ENCODE peak calls at places on chromosomes 7 and 10, in nine cellular contexts. P is ovary, Y is HepG2, Q is A549, X is suprapubic skin, W is GM12878, G is tibial nerve, N is transverse colon, M is SK-N-SH. S is an unnamed sample.
A peak's percentile ranks its signal among the peaks of the same experiment; 100 is the strongest.

GRCh38 chr7:158929306-158929705 is 72.9 kb downstream of the DYNC2I1 start:
- DNase-seq in Y (no peak), Q (no peak), M (no peak), X (no peak), P (no peak), W (no peak), G (no peak), N (no peak), S (no peak)

GRCh38 chr7:271266-272107 is 18.5 kb upstream of the FOXL3 start:
- DNase-seq in W (no peak), N (no peak), G (no peak), P (no peak), M (no peak), X (no peak), Q (no peak), Y (no peak), S (no peak)

GRCh38 chr10:80769700-80770160 is 232.0 kb downstream of the SH2D4B start:
- DNase-seq in W (no peak), P (no peak), G (no peak), N (no peak), Y (no peak), X (no peak), Q (no peak), M (no peak), S (no peak)

GRCh38 chr10:49323171-49323895 is 24.4 kb downstream of the C10orf71 start:
- DNase-seq in N (no peak), P (peak; percentile 8), X (no peak), Y (no peak), G (no peak), M (no peak), W (no peak), Q (no peak), S (peak; percentile 91)

GRCh38 chr10:132292287-132292971 is 15.3 kb downstream of the STK32C start:
- DNase-seq in M (no peak), W (no peak), P (no peak), G (no peak), X (no peak), N (peak; percentile 0), Y (no peak), Q (no peak), S (no peak)

GRCh38 chr10:100830728-100831110 is 82.0 kb upstream of the SLF2 start:
- DNase-seq in M (no peak), Y (no peak), P (no peak), N (no peak), X (no peak), Q (no peak), W (no peak), G (no peak), S (no peak)

GRCh38 chr10:92559051-92559450 is 14.8 kb downstream of the IDE start:
- DNase-seq in G (no peak), M (no peak), N (no peak), P (no peak), X (no peak), Q (peak; percentile 18), W (no peak), Y (no peak), S (no peak)

GRCh38 chr10:58026036-58026435 is 241.7 kb downstream of the IPMK start:
- DNase-seq in W (no peak), G (no peak), M (no peak), Q (no peak), X (no peak), N (no peak), P (no peak), Y (no peak), S (no peak)

GRCh38 chr10:68668231-68668630 is 52.8 kb upstream of the CCAR1 start:
- DNase-seq in G (no peak), P (no peak), Y (no peak), W (no peak), N (no peak), X (no peak), M (no peak), Q (no peak), S (no peak)

GRCh38 chr10:68665841-68666240 is 55.2 kb upstream of the CCAR1 start:
- DNase-seq in G (no peak), W (no peak), Y (no peak), X (no peak), N (no peak), Q (no peak), M (no peak), P (no peak), S (no peak)

GRCh38 chr10:68668972-68669371 is 52.1 kb upstream of the CCAR1 start:
- DNase-seq in X (no peak), P (no peak), Y (no peak), M (no peak), Q (no peak), N (no peak), W (no peak), G (no peak), S (no peak)

GRCh38 chr10:68666280-68666760 is 54.7 kb upstream of the CCAR1 start:
- DNase-seq in Q (no peak), Y (no peak), M (no peak), X (no peak), W (no peak), N (no peak), P (no peak), G (no peak), S (no peak)
- H3K4me1 ChIP-seq in Q (peaks cover 7% of the 10 kb centered on the region), Y (no peaks in the 10 kb centered on the region), M (peaks cover 6% of the 10 kb centered on the region), X (no peaks in the 10 kb centered on the region), W (no peaks in the 10 kb centered on the region), N (no peaks in the 10 kb centered on the region), P (no peaks in the 10 kb centered on the region), G (no peaks in the 10 kb centered on the region), S (no peaks in the 10 kb centered on the region)

GRCh38 chr7:44261239-44261638 is 60.5 kb downstream of the YKT6 start:
- DNase-seq in X (no peak), P (no peak), W (no peak), N (no peak), M (no peak), Q (no peak), G (no peak), Y (no peak), S (no peak)

GRCh38 chr7:44258423-44258760 is 57.6 kb downstream of the YKT6 start:
- DNase-seq in P (no peak), G (no peak), M (no peak), W (no peak), Q (no peak), N (no peak), X (no peak), Y (no peak), S (no peak)

GRCh38 chr7:44258865-44259546 is 58.2 kb downstream of the YKT6 start:
- DNase-seq in Q (no peak), X (no peak), M (no peak), N (no peak), G (no peak), W (no peak), P (no peak), Y (no peak), S (no peak)

GRCh38 chr7:44257618-44258422 is 57.0 kb downstream of the YKT6 start:
- DNase-seq in X (no peak), W (peak; percentile 89), P (peak; percentile 41), Y (peak; percentile 67), G (peak; percentile 11), Q (peak; percentile 21), N (peak; percentile 28), M (peak; percentile 87), S (peak; percentile 93)

GRCh38 chr7:44259547-44260457 is 59.0 kb downstream of the YKT6 start:
- DNase-seq in G (peak; percentile 68), P (peak; percentile 75), N (peak; percentile 15), Q (no peak), W (no peak), X (no peak), Y (peak; percentile 3), M (no peak), S (peak; percentile 93)
- TF ChIP-seq EP300 in G (no peak), P (no peak), N (no peak), Q (no peak), W (no peak), X (no peak), Y (no peak), M (no peak), S (no peak)

GRCh38 chr10:72690071-72690755 is 1.7 kb upstream of the MCU start:
- DNase-seq in M (no peak), X (no peak), N (no peak), Q (peak; percentile 86), G (no peak), P (no peak), W (no peak), Y (peak; percentile 37), S (peak; percentile 14)

GRCh38 chr10:72688208-72688651 is 3.7 kb upstream of the MCU start:
- DNase-seq in Y (peak; percentile 86), G (no peak), W (no peak), P (no peak), M (no peak), Q (peak; percentile 96), N (no peak), X (no peak), S (no peak)

GRCh38 chr10:72689660-72690059 is 2.3 kb upstream of the MCU start:
- DNase-seq in W (no peak), P (no peak), X (no peak), N (no peak), M (no peak), Q (no peak), G (no peak), Y (no peak), S (no peak)

GRCh38 chr10:72685264-72685921 is 6.5 kb upstream of the MCU start:
- DNase-seq in X (no peak), W (no peak), N (peak; percentile 61), Q (no peak), G (no peak), P (no peak), Y (no peak), M (no peak), S (no peak)

DNA sequence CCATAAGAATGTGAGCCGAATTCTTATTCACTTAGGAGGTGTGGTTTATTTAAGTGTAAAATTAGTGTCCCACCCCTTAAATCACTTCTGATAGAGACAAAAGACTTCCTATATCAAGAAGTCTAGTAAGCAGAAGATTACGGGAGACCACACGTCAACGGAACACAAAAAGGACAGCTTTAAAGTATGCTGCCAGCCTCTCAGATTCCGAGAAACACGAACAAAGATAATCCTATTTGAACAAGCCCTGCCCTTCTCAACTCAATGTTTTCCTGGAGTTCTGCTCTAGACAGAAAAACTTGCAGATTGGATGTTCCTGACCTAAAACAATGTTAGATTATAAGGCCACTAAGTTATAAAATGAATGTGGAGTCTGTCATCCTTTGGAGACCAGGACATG is 4.9 kb upstream of the MCU start:
- DNase-seq in M (no peak), Y (no peak), P (no peak), Q (peak; percentile 91), G (no peak), W (no peak), N (no peak), X (no peak), S (no peak)
- H3K4me1 ChIP-seq in M (no peaks in the 10 kb centered on the region), Y (peaks cover 48% of the 10 kb centered on the region), P (no peaks in the 10 kb centered on the region), Q (peaks cover 75% of the 10 kb centered on the region), G (no peaks in the 10 kb centered on the region), W (no peaks in the 10 kb centered on the region), N (peaks cover 6% of the 10 kb centered on the region), X (no peaks in the 10 kb centered on the region), S (no peaks in the 10 kb centered on the region)

DNA sequence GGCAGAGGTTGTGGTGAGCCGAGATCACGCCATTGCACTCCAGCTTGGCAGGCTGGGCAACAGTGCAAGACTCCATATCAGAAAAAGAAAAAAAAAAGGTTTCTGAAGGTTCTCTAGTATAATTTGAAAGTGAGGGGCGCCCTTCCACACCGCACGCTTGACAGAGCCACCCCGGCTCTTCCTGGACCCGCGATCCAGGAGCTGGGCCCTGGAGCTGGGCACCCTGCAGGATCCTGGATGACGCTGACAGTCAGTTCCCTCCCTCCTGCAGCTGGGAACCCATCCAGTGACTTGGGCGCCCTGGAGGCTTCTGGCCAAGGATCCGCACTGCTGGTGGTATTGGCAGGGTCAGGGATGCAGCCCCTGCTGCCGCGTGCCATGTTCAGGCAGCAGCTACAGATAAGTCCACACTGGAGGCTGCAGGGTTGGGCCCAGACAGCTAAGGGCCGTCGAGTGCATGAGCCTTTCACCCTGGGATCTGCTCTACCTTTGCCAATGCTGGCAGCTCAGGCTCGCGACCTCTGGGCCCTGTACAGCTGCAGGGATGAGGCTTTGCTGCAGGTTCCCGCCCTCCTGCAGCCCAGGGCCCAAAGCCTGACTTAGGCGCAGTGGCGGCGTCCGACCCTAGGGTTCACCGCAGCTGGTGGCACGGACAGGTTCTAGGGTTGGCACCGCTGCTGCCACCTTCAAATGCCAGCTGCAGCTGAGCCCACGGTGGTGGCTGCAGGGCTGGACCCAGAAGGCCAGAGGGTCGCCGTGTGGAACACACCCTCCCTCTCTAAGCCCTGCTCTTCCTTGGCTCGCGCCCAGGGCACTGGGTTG is 110.2 kb downstream of the OR13A1 start:
- DNase-seq in G (no peak), W (no peak), N (no peak), X (no peak), P (no peak), Y (no peak), Q (no peak), M (no peak), S (no peak)
- TF ChIP-seq EP300 in G (no peak), W (no peak), N (no peak), X (no peak), P (no peak), Y (no peak), Q (no peak), M (no peak), S (no peak)

S was measured in esophagus muscularis mucosa.